ENCODE peak calls at places on chromosomes 5 and 9, in eight cellular contexts. I, Z, R, T, J, K, M and D are unnamed samples.

GRCh38 chr9:37903581-37903830 is 421 bp downstream of the SLC25A51 start:
- DNase-seq in I (no peak), Z (peak), R (no peak), T (no peak), J (peak), K (no peak), M (no peak), D (no peak)

GRCh38 chr5:59124983-59125960 is 542.4 kb downstream of the RAB3C start:
- DNase-seq in I (no peak), Z (no peak), R (no peak), T (no peak), J (no peak), K (no peak), M (no peak), D (peak)

GRCh38 chr5:136030956-136031611 is 2.3 kb downstream of the TGFBI start:
- DNase-seq in I (no peak), Z (no peak), R (no peak), T (no peak), J (peak), K (no peak), M (no peak), D (no peak)

GRCh38 chr9:124044448-124044847 is 32.9 kb downstream of the LHX2 start:
- DNase-seq in I (no peak), Z (no peak), R (no peak), T (no peak), J (no peak), K (no peak), M (no peak), D (no peak)

GRCh38 chr5:321233-321725 is at the start of gene AHRR:
- DNase-seq in I (peak), Z (peak), R (peak), T (peak), J (no peak), K (no peak), M (peak), D (peak)

GRCh38 chr5:109529520-109529919 is 119.7 kb upstream of the PJA2 start:
- DNase-seq in I (no peak), Z (no peak), R (peak), T (no peak), J (no peak), K (no peak), M (no peak), D (peak)

GRCh38 chr9:11713077-11713476 is 980.1 kb upstream of the TYRP1 start:
- DNase-seq in I (no peak), Z (no peak), R (no peak), T (no peak), J (no peak), K (no peak), M (no peak), D (no peak)

GRCh38 chr5:146541956-146542849 is 26.2 kb upstream of the GPR151 start:
- DNase-seq in I (peak), Z (peak), R (peak), T (peak), J (peak), K (peak), M (peak), D (peak)

GRCh38 chr5:138282918-138283742 is 8.7 kb upstream of the GFRA3 start:
- DNase-seq in I (no peak), Z (peak), R (peak), T (no peak), J (peak), K (no peak), M (peak), D (peak)

GRCh38 chr9:127866535-127866934 is 10.9 kb downstream of the AK1 start:
- DNase-seq in I (no peak), Z (no peak), R (no peak), T (no peak), J (no peak), K (no peak), M (no peak), D (peak)

GRCh38 chr5:118144540-118144939 is 843.8 kb downstream of the DTWD2 start:
- DNase-seq in I (no peak), Z (no peak), R (no peak), T (no peak), J (no peak), K (no peak), M (no peak), D (no peak)

GRCh38 chr5:66247176-66247960 is 103.3 kb downstream of the SREK1 start:
- DNase-seq in I (no peak), Z (no peak), R (peak), T (no peak), J (no peak), K (no peak), M (no peak), D (no peak)

GRCh38 chr5:78930742-78931141 is 54.4 kb downstream of the ARSB start:
- DNase-seq in I (no peak), Z (no peak), R (peak), T (no peak), J (no peak), K (no peak), M (no peak), D (no peak)

GRCh38 chr5:324736-325612 is 3.5 kb downstream of the AHRR start:
- DNase-seq in I (no peak), Z (no peak), R (no peak), T (no peak), J (peak), K (no peak), M (no peak), D (no peak)

GRCh38 chr5:171422495-171422894 is 3.0 kb downstream of the FGF18 start:
- DNase-seq in I (no peak), Z (no peak), R (no peak), T (no peak), J (no peak), K (no peak), M (no peak), D (no peak)

GRCh38 chr9:99015890-99016289 is 72.2 kb downstream of the COL15A1 start:
- DNase-seq in I (no peak), Z (no peak), R (no peak), T (no peak), J (no peak), K (no peak), M (no peak), D (no peak)

GRCh38 chr9:111916234-111916645 is 19.6 kb downstream of the UGCG start:
- DNase-seq in I (no peak), Z (no peak), R (no peak), T (no peak), J (no peak), K (no peak), M (no peak), D (no peak)

GRCh38 chr5:111859031-111859430 is 102.0 kb upstream of the NREP start:
- DNase-seq in I (no peak), Z (no peak), R (peak), T (no peak), J (no peak), K (no peak), M (no peak), D (no peak)

GRCh38 chr9:134626576-134627416 is 14.8 kb upstream of the COL5A1 start:
- DNase-seq in I (peak), Z (no peak), R (no peak), T (no peak), J (peak), K (no peak), M (no peak), D (peak)

GRCh38 chr5:1294839-1295649 is at the start of gene TERT:
- DNase-seq in I (no peak), Z (no peak), R (no peak), T (peak), J (peak), K (no peak), M (peak), D (no peak)

GRCh38 chr5:43190755-43191603 is 1.0 kb upstream of the NIM1K start:
- DNase-seq in I (no peak), Z (no peak), R (peak), T (no peak), J (no peak), K (no peak), M (no peak), D (no peak)

GRCh38 chr5:94508421-94509148 is 109.8 kb downstream of the KIAA0825 start:
- DNase-seq in I (no peak), Z (peak), R (no peak), T (no peak), J (no peak), K (no peak), M (no peak), D (no peak)

GRCh38 chr9:133045132-133045531 is 14.3 kb downstream of the GTF3C5 start:
- DNase-seq in I (no peak), Z (no peak), R (no peak), T (no peak), J (no peak), K (no peak), M (no peak), D (no peak)

GRCh38 chr5:173240091-173241050 is 5.4 kb upstream of the NKX2-5 start:
- DNase-seq in I (no peak), Z (no peak), R (no peak), T (no peak), J (no peak), K (no peak), M (no peak), D (no peak)

GRCh38 chr5:103741984-103742383 is 179.4 kb upstream of the NUDT12 start:
- DNase-seq in I (no peak), Z (no peak), R (no peak), T (no peak), J (no peak), K (no peak), M (no peak), D (no peak)

GRCh38 chr9:72025956-72026355 is 34.5 kb downstream of the C9orf57 start:
- DNase-seq in I (no peak), Z (no peak), R (no peak), T (no peak), J (no peak), K (no peak), M (no peak), D (no peak)

GRCh38 chr9:137222190-137223077 is at the start of gene RNF208:
- DNase-seq in I (no peak), Z (peak), R (peak), T (no peak), J (no peak), K (no peak), M (no peak), D (no peak)

GRCh38 chr9:132883349-132884294 is 4.9 kb downstream of the SPACA9 start:
- DNase-seq in I (no peak), Z (no peak), R (no peak), T (no peak), J (no peak), K (no peak), M (no peak), D (no peak)

GRCh38 chr5:390571-391491 is 52.1 kb upstream of the EXOC3 start:
- DNase-seq in I (no peak), Z (no peak), R (no peak), T (no peak), J (no peak), K (no peak), M (no peak), D (no peak)